ENCODE peak calls at places on chromosome 5, in six cellular contexts. T, L, C, W, Z and S are unnamed samples. For H3K36me3, the result is how much of the 10 kb centered on the place peaks cover.

GRCh38 chr5:124907098-124907644 is 160.7 kb upstream of the ZNF608 start:
- DNase-seq in T (no peak), L (no peak), C (no peak), W (no peak), Z (no peak), S (no peak)

GRCh38 chr5:68216737-68217231 is 1.2 kb downstream of the PIK3R1 start:
- DNase-seq in T (no peak), L (no peak), C (no peak), W (no peak), Z (peak), S (no peak)

GRCh38 chr5:22649076-22649475 is 204.1 kb downstream of the CDH12 start:
- DNase-seq in T (no peak), L (peak), C (peak), W (no peak), Z (no peak), S (peak)

GRCh38 chr5:79686799-79687198 is 2.8 kb upstream of the CMYA5 start:
- DNase-seq in T (no peak), L (no peak), C (no peak), W (no peak), Z (no peak), S (no peak)

GRCh38 chr5:135472141-135472540 is 20.0 kb upstream of the TIFAB start:
- DNase-seq in T (no peak), L (no peak), C (no peak), W (no peak), Z (no peak), S (no peak)

GRCh38 chr5:57032151-57032551 is 80.2 kb upstream of the MIER3 start:
- DNase-seq in T (no peak), L (no peak), C (no peak), W (no peak), Z (no peak), S (peak)

GRCh38 chr5:151086905-151087360 is 6.1 kb upstream of the TNIP1 start:
- DNase-seq in T (no peak), L (no peak), C (no peak), W (peak), Z (no peak), S (peak)

GRCh38 chr5:14608169-14608568 is 26.6 kb downstream of the OTULINL start:
- DNase-seq in T (no peak), L (no peak), C (no peak), W (no peak), Z (no peak), S (no peak)

GRCh38 chr5:4544049-4544675 is 596.0 kb upstream of the ADAMTS16 start:
- DNase-seq in T (no peak), L (no peak), C (no peak), W (no peak), Z (no peak), S (no peak)

GRCh38 chr5:58545912-58546311 is 37.0 kb upstream of the RAB3C start:
- DNase-seq in T (no peak), L (no peak), C (no peak), W (no peak), Z (no peak), S (no peak)

GRCh38 chr5:173739741-173740140 is 123.3 kb upstream of the BOD1 start:
- DNase-seq in T (no peak), L (no peak), C (no peak), W (no peak), Z (no peak), S (no peak)

GRCh38 chr5:117568622-117569021 is 994.0 kb upstream of the SEMA6A start:
- DNase-seq in T (no peak), L (no peak), C (no peak), W (no peak), Z (no peak), S (no peak)

GRCh38 chr5:168527756-168528295 is 1.3 kb upstream of the FBLL1 start:
- DNase-seq in T (no peak), L (no peak), C (no peak), W (no peak), Z (no peak), S (no peak)

GRCh38 chr5:179343902-179344300 is 1.4 kb downstream of the ADAMTS2 start:
- DNase-seq in T (peak), L (peak), C (no peak), W (no peak), Z (peak), S (no peak)
- H3K4me3 ChIP-seq in T (peak), L (peak), C (no peak), W (no peak), Z (peak), S (no peak)

GRCh38 chr5:134138416-134139376 is 24.2 kb downstream of the TCF7 start:
- DNase-seq in T (no peak), L (no peak), C (peak), W (peak), Z (no peak), S (no peak)

GRCh38 chr5:134139891-134140469 is 25.5 kb downstream of the TCF7 start:
- DNase-seq in T (no peak), L (no peak), C (peak), W (peak), Z (no peak), S (no peak)

GRCh38 chr5:134141346-134142050 is 27.0 kb downstream of the TCF7 start:
- DNase-seq in T (no peak), L (no peak), C (peak), W (no peak), Z (no peak), S (no peak)

GRCh38 chr5:134140530-134141201 is 26.2 kb downstream of the TCF7 start:
- DNase-seq in T (peak), L (peak), C (peak), W (peak), Z (peak), S (peak)

GRCh38 chr5:134139377-134139851 is 24.9 kb downstream of the TCF7 start:
- DNase-seq in T (no peak), L (no peak), C (peak), W (peak), Z (no peak), S (no peak)
- H3K36me3 ChIP-seq in T (under half), L (under half), C (under half), W (half or more), Z (under half), S (under half)

GRCh38 chr5:40682431-40683017 is 2.8 kb downstream of the PTGER4 start:
- DNase-seq in T (no peak), L (no peak), C (peak), W (no peak), Z (peak), S (no peak)

GRCh38 chr5:40681351-40682311 is 1.9 kb downstream of the PTGER4 start:
- DNase-seq in T (peak), L (no peak), C (peak), W (peak), Z (peak), S (no peak)

GRCh38 chr5:40679998-40680681 is 425 bp downstream of the PTGER4 start:
- DNase-seq in T (peak), L (no peak), C (peak), W (peak), Z (no peak), S (no peak)

GRCh38 chr5:40679071-40679997 is at the start of gene PTGER4:
- DNase-seq in T (peak), L (peak), C (peak), W (peak), Z (peak), S (peak)

GRCh38 chr5:40680741-40681350 is 1.1 kb downstream of the PTGER4 start:
- DNase-seq in T (peak), L (no peak), C (peak), W (peak), Z (peak), S (no peak)
- H3K27ac ChIP-seq in T (peak), L (no peak), C (peak), W (peak), Z (peak), S (no peak)

DNA sequence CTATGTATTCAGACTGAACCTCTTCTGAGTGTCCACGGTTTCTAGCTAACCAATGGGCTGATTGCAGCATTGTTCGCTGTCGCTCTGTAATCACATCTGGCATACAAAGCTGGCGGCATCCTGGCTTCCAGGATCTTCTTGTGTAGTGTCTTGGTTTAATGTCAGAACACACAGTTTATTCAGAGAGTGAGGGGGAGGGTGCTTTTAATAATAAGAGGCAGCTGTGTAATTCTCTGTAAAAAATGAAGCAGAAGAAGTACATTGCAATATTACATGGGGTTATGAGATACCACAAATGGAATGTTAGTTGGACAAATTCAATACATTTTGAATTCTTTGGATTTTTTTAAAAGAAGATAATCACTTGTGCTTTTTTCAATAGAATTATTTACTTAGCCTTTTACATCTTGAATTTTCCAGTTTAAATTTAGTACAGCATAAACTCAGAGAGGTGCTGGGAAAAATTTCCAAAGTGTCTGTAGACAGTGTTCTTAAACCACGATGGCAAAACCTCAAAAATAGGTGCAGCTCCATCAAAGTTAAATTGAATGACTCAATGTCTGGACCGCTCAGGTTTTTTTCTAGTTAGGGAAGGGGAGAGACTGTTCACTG is 206.0 kb downstream of the PCSK1 start:
- DNase-seq in T (no peak), L (peak), C (no peak), W (no peak), Z (peak), S (peak)
- H3K4me3 ChIP-seq in T (no peak), L (no peak), C (no peak), W (no peak), Z (no peak), S (peak)

GRCh38 chr5:178145965-178146820 is 7.5 kb downstream of the NHP2 start:
- DNase-seq in T (peak), L (peak), C (peak), W (peak), Z (peak), S (peak)
- H3K36me3 ChIP-seq in T (half or more), L (under half), C (under half), W (under half), Z (half or more), S (half or more)

GRCh38 chr5:138466058-138466899 is 1.0 kb downstream of the EGR1 start:
- DNase-seq in T (no peak), L (no peak), C (peak), W (no peak), Z (no peak), S (no peak)
- H3K27ac ChIP-seq in T (peak), L (no peak), C (peak), W (peak), Z (no peak), S (no peak)

GRCh38 chr5:141363952-141364660 is at the start of gene PCDHGA5:
- DNase-seq in T (peak), L (peak), C (no peak), W (no peak), Z (no peak), S (no peak)
- H3K4me3 ChIP-seq in T (peak), L (no peak), C (no peak), W (no peak), Z (no peak), S (no peak)

GRCh38 chr5:1467341-1468246 is 22.4 kb upstream of the SLC6A3 start:
- DNase-seq in T (peak), L (no peak), C (no peak), W (no peak), Z (no peak), S (no peak)

GRCh38 chr5:1468629-1469527 is 23.6 kb upstream of the SLC6A3 start:
- DNase-seq in T (peak), L (no peak), C (no peak), W (no peak), Z (no peak), S (no peak)

GRCh38 chr5:1466631-1467265 is 21.5 kb upstream of the SLC6A3 start:
- DNase-seq in T (peak), L (no peak), C (no peak), W (no peak), Z (no peak), S (no peak)

GRCh38 chr5:1465966-1466471 is 20.8 kb upstream of the SLC6A3 start:
- DNase-seq in T (peak), L (no peak), C (no peak), W (no peak), Z (no peak), S (no peak)

GRCh38 chr5:1468247-1468612 is 23.0 kb upstream of the SLC6A3 start:
- DNase-seq in T (peak), L (peak), C (no peak), W (peak), Z (no peak), S (peak)
- H3K36me3 ChIP-seq in T (under half), L (under half), C (under half), W (under half), Z (under half), S (under half)

GRCh38 chr5:41219655-41220269 is 6.4 kb upstream of the C6 start:
- DNase-seq in T (no peak), L (no peak), C (no peak), W (no peak), Z (no peak), S (no peak)
- H3K27ac ChIP-seq in T (peak), L (no peak), C (peak), W (no peak), Z (no peak), S (no peak)

DNA sequence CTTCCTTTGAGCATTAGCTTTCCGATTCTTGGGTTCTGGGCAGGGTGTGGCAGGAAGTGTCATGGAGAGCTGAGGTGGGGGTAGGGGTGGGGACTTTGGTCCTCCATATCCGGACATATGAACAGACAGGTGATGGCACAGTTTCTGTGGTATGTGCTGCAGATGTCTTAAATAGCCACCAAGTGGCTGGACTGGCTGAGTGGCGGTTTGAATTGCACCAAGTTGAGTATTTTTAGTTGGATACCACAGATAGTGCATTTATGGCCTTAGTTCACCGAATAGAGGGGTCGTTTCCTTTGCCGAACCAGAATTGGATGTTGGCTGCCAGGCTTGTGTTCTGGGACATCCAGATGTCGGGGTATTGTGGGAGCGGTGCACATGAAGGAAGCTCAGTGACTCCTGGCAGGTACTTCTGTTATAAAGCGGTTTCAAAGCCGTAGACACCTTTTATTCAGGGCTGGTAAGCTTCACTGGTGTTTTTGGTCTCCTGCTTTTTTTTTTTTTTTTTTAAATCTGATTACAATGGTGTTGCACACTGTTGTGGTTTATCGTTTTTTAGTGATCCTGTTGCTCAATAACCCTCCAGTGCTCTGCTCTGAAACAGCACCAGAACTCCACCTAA is 15.1 kb upstream of the TNFAIP8 start:
- DNase-seq in T (no peak), L (no peak), C (no peak), W (peak), Z (no peak), S (no peak)
- H3K4me3 ChIP-seq in T (no peak), L (no peak), C (no peak), W (peak), Z (no peak), S (no peak)